ENCODE peak calls at places on chromosomes 4 and X, in four cellular contexts. C, V, Y and H are unnamed samples.

GRCh38 chr4:96509039-96509741 is 669.3 kb downstream of the PDHA2 start:
- DNase-seq in Y (no peak), V (no peak), C (no peak), H (no peak)

GRCh38 chr4:20341121-20341758 is 89.5 kb downstream of the SLIT2 start:
- DNase-seq in C (peak), V (no peak), Y (no peak), H (peak)

GRCh38 chrX:15146515-15146914 is 123.4 kb downstream of the ASB9 start:
- DNase-seq in Y (no peak), V (no peak), C (no peak), H (peak)

GRCh38 chr4:67713531-67714247 is 12.7 kb upstream of the UBA6 start:
- DNase-seq in C (peak), V (no peak), Y (no peak), H (peak)

GRCh38 chr4:161564230-161564834 is 599.5 kb downstream of the FSTL5 start:
- DNase-seq in V (no peak), C (no peak), Y (no peak), H (peak)

GRCh38 chr4:89657931-89658700 is 178.8 kb downstream of the SNCA start:
- DNase-seq in V (no peak), Y (no peak), C (no peak), H (peak)

GRCh38 chr4:67091668-67092067 is 453.6 kb downstream of the CENPC start:
- DNase-seq in Y (no peak), V (no peak), C (no peak), H (no peak)

GRCh38 chr4:168200685-168201084 is 108.3 kb downstream of the ANXA10 start:
- DNase-seq in V (no peak), Y (no peak), C (peak), H (peak)

GRCh38 chr4:53532521-53532920 is 58.8 kb downstream of the LNX1 start:
- DNase-seq in V (no peak), Y (no peak), C (no peak), H (no peak)

GRCh38 chr4:39062094-39062493 is at the start of gene KLHL5:
- DNase-seq in V (no peak), Y (no peak), C (no peak), H (no peak)

GRCh38 chr4:76305033-76305687 is 1.4 kb upstream of the STBD1 start:
- DNase-seq in Y (no peak), V (no peak), C (no peak), H (no peak)

GRCh38 chr4:48225368-48226141 is 44.1 kb downstream of the TEC start:
- DNase-seq in C (no peak), Y (no peak), V (no peak), H (no peak)

GRCh38 chr4:118086334-118086733 is 52.0 kb downstream of the NDST3 start:
- DNase-seq in C (peak), Y (no peak), V (no peak), H (peak)

GRCh38 chrX:143661286-143661685 is 25.4 kb upstream of the SLITRK4 start:
- DNase-seq in V (no peak), Y (no peak), C (no peak), H (no peak)